ENCODE peak calls at places on chromosomes 12 and 14, in ten cellular contexts. One of them, this sample, is unnamed.

GRCh38 chr12:71503579-71504470 is 64.2 kb downstream of the LGR5 start:
- DNase-seq in K562: no peak
- DNase-seq in HCT116: no peak
- DNase-seq in IMR-90: no peak
- DNase-seq in PC-9: no peak
- DNase-seq in GM23338: no peak
- DNase-seq in A549: no peak
- DNase-seq in endothelial cell of umbilical vein: no peak
- DNase-seq in OCI-LY7: peak
- DNase-seq in mesenchymal stem cell: no peak
- DNase-seq in this sample: no peak

GRCh38 chr14:105059035-105059916 is 6.0 kb downstream of the GPR132 start:
- DNase-seq in K562: no peak
- DNase-seq in HCT116: no peak
- DNase-seq in IMR-90: no peak
- DNase-seq in PC-9: no peak
- DNase-seq in GM23338: peak
- DNase-seq in A549: no peak
- DNase-seq in endothelial cell of umbilical vein: no peak
- DNase-seq in OCI-LY7: no peak
- DNase-seq in mesenchymal stem cell: no peak
- DNase-seq in this sample: no peak

GRCh38 chr14:64410084-64410774 is 22.1 kb downstream of the MTHFD1 start:
- DNase-seq in K562: no peak
- DNase-seq in HCT116: no peak
- DNase-seq in IMR-90: peak
- DNase-seq in PC-9: peak
- DNase-seq in GM23338: peak
- DNase-seq in A549: no peak
- DNase-seq in endothelial cell of umbilical vein: no peak
- DNase-seq in OCI-LY7: no peak
- DNase-seq in mesenchymal stem cell: peak
- DNase-seq in this sample: no peak

GRCh38 chr14:86091811-86092210 is 561.9 kb downstream of the FLRT2 start:
- DNase-seq in K562: no peak
- DNase-seq in HCT116: no peak
- DNase-seq in IMR-90: peak
- DNase-seq in PC-9: no peak
- DNase-seq in GM23338: peak
- DNase-seq in A549: no peak
- DNase-seq in endothelial cell of umbilical vein: no peak
- DNase-seq in OCI-LY7: no peak
- DNase-seq in mesenchymal stem cell: no peak
- DNase-seq in this sample: no peak

GRCh38 chr12:48956279-48957140 is 777 bp downstream of the ARF3 start:
- DNase-seq in K562: peak
- DNase-seq in HCT116: peak
- DNase-seq in IMR-90: peak
- DNase-seq in PC-9: peak
- DNase-seq in GM23338: peak
- DNase-seq in A549: peak
- DNase-seq in endothelial cell of umbilical vein: peak
- DNase-seq in OCI-LY7: peak
- DNase-seq in mesenchymal stem cell: peak
- DNase-seq in this sample: peak

GRCh38 chr12:106342397-106343212 is 14.9 kb upstream of the POLR3B start:
- DNase-seq in K562: no peak
- DNase-seq in HCT116: no peak
- DNase-seq in IMR-90: peak
- DNase-seq in PC-9: peak
- DNase-seq in GM23338: no peak
- DNase-seq in A549: peak
- DNase-seq in endothelial cell of umbilical vein: peak
- DNase-seq in OCI-LY7: no peak
- DNase-seq in mesenchymal stem cell: peak
- DNase-seq in this sample: no peak

GRCh38 chr14:37591941-37592287 is 3.1 kb downstream of the FOXA1 start:
- DNase-seq in K562: no peak
- DNase-seq in HCT116: no peak
- DNase-seq in IMR-90: no peak
- DNase-seq in PC-9: peak
- DNase-seq in GM23338: no peak
- DNase-seq in A549: no peak
- DNase-seq in endothelial cell of umbilical vein: no peak
- DNase-seq in OCI-LY7: no peak
- DNase-seq in mesenchymal stem cell: peak
- DNase-seq in this sample: no peak

GRCh38 chr14:64645220-64645891 is 58.9 kb upstream of the PLEKHG3 start:
- DNase-seq in K562: no peak
- DNase-seq in HCT116: no peak
- DNase-seq in IMR-90: peak
- DNase-seq in PC-9: no peak
- DNase-seq in GM23338: peak
- DNase-seq in A549: no peak
- DNase-seq in endothelial cell of umbilical vein: peak
- DNase-seq in OCI-LY7: no peak
- DNase-seq in mesenchymal stem cell: peak
- DNase-seq in this sample: no peak

GRCh38 chr12:1593232-1594044 is 943 bp downstream of the FBXL14 start:
- DNase-seq in K562: no peak
- DNase-seq in HCT116: no peak
- DNase-seq in IMR-90: no peak
- DNase-seq in PC-9: peak
- DNase-seq in GM23338: peak
- DNase-seq in A549: no peak
- DNase-seq in endothelial cell of umbilical vein: peak
- DNase-seq in OCI-LY7: peak
- DNase-seq in mesenchymal stem cell: peak
- DNase-seq in this sample: peak

GRCh38 chr12:27198036-27198435 is 46.0 kb upstream of the STK38L start:
- DNase-seq in K562: no peak
- DNase-seq in HCT116: no peak
- DNase-seq in IMR-90: peak
- DNase-seq in PC-9: no peak
- DNase-seq in GM23338: peak
- DNase-seq in A549: no peak
- DNase-seq in endothelial cell of umbilical vein: no peak
- DNase-seq in OCI-LY7: no peak
- DNase-seq in mesenchymal stem cell: peak
- DNase-seq in this sample: no peak

GRCh38 chr14:24847568-24847967 is 202.4 kb downstream of the STXBP6 start:
- DNase-seq in K562: no peak
- DNase-seq in HCT116: no peak
- DNase-seq in IMR-90: no peak
- DNase-seq in PC-9: no peak
- DNase-seq in GM23338: no peak
- DNase-seq in A549: no peak
- DNase-seq in endothelial cell of umbilical vein: no peak
- DNase-seq in OCI-LY7: no peak
- DNase-seq in mesenchymal stem cell: no peak
- DNase-seq in this sample: no peak

GRCh38 chr14:81970307-81970706 is 436.7 kb upstream of the SEL1L start:
- DNase-seq in K562: no peak
- DNase-seq in HCT116: no peak
- DNase-seq in IMR-90: no peak
- DNase-seq in PC-9: no peak
- DNase-seq in GM23338: peak
- DNase-seq in A549: no peak
- DNase-seq in endothelial cell of umbilical vein: no peak
- DNase-seq in OCI-LY7: no peak
- DNase-seq in mesenchymal stem cell: no peak
- DNase-seq in this sample: no peak

GRCh38 chr14:63470877-63471565 is 72.2 kb downstream of the PPP2R5E start:
- DNase-seq in K562: no peak
- DNase-seq in HCT116: peak
- DNase-seq in IMR-90: peak
- DNase-seq in PC-9: peak
- DNase-seq in GM23338: no peak
- DNase-seq in A549: peak
- DNase-seq in endothelial cell of umbilical vein: peak
- DNase-seq in OCI-LY7: no peak
- DNase-seq in mesenchymal stem cell: peak
- DNase-seq in this sample: no peak

GRCh38 chr14:100384277-100384676 is 61.1 kb downstream of the SLC25A47 start:
- DNase-seq in K562: no peak
- DNase-seq in HCT116: no peak
- DNase-seq in IMR-90: no peak
- DNase-seq in PC-9: no peak
- DNase-seq in GM23338: no peak
- DNase-seq in A549: no peak
- DNase-seq in endothelial cell of umbilical vein: no peak
- DNase-seq in OCI-LY7: no peak
- DNase-seq in mesenchymal stem cell: no peak
- DNase-seq in this sample: no peak

GRCh38 chr12:64665506-64665905 is 55.2 kb downstream of the RASSF3 start:
- DNase-seq in K562: no peak
- DNase-seq in HCT116: no peak
- DNase-seq in IMR-90: no peak
- DNase-seq in PC-9: no peak
- DNase-seq in GM23338: peak
- DNase-seq in A549: no peak
- DNase-seq in endothelial cell of umbilical vein: peak
- DNase-seq in OCI-LY7: peak
- DNase-seq in mesenchymal stem cell: peak
- DNase-seq in this sample: no peak

GRCh38 chr12:52082988-52083637 is 3.6 kb downstream of the SMIM41 start:
- DNase-seq in K562: peak
- DNase-seq in HCT116: no peak
- DNase-seq in IMR-90: peak
- DNase-seq in PC-9: no peak
- DNase-seq in GM23338: peak
- DNase-seq in A549: peak
- DNase-seq in endothelial cell of umbilical vein: peak
- DNase-seq in OCI-LY7: peak
- DNase-seq in mesenchymal stem cell: peak
- DNase-seq in this sample: peak

GRCh38 chr12:98644433-98644711 is 216 bp downstream of the IKBIP start:
- DNase-seq in K562: peak
- DNase-seq in HCT116: peak
- DNase-seq in IMR-90: no peak
- DNase-seq in PC-9: no peak
- DNase-seq in GM23338: no peak
- DNase-seq in A549: no peak
- DNase-seq in endothelial cell of umbilical vein: no peak
- DNase-seq in OCI-LY7: no peak
- DNase-seq in mesenchymal stem cell: no peak
- DNase-seq in this sample: no peak

DNA sequence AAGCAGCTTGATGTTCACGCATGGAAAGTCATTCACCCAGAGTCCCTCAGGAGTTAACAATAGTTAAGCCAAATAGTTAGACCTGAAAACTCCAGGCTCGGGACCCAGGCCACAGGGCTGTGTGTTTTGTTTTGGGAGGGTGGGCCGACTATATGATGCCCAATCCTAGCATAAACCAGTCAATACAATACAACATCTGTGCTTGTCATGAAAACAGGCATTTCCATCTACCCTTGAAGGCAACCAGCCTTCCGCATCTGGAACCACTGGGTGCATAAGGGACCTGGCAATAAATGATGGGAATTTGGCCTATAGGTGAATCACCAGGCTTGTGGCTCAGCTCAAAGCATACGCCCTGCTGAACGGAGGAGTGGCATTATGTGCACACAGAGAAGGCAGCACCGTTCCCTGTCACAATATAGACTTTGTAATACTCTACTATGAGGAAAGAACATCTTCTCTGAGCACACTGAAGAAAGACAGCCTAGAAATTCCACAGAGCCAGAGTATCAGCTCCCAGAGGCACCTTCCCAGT is 91.0 kb upstream of the FOXN3 start:
- DNase-seq in K562: no peak
- DNase-seq in HCT116: peak
- DNase-seq in IMR-90: peak
- DNase-seq in PC-9: no peak
- DNase-seq in GM23338: no peak
- DNase-seq in A549: no peak
- DNase-seq in endothelial cell of umbilical vein: no peak
- DNase-seq in OCI-LY7: no peak
- DNase-seq in mesenchymal stem cell: peak
- DNase-seq in this sample: no peak
- H3K4me2 ChIP-seq in K562: no peak
- H3K4me2 ChIP-seq in HCT116: peak
- H3K4me2 ChIP-seq in IMR-90: peak
- H3K4me2 ChIP-seq in PC-9: no peak
- H3K4me2 ChIP-seq in GM23338: no peak
- H3K4me2 ChIP-seq in A549: peak
- H3K4me2 ChIP-seq in endothelial cell of umbilical vein: peak
- H3K4me2 ChIP-seq in OCI-LY7: no peak
- H3K4me2 ChIP-seq in mesenchymal stem cell: no peak
- H3K4me2 ChIP-seq in this sample: no peak

DNA sequence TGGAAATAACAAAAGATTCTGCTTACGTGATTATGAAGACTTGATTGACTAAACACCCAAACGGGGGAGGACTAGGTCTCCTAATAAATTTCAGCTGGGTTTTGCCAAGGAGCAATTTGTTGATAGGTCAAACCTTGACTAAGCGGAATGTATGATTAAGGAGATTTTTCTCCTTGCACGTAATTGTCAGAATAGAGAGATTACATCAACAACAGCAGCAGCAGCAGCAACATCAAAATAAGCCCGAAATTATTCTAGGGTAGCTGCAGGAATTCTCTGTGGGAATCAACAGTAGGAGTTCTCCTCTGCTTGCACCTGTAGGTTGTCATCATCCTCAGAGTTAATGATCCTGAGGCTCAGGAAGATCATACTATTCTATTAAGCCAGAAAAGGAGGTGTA is 10.2 kb downstream of the ELK3 start:
- DNase-seq in K562: no peak
- DNase-seq in HCT116: no peak
- DNase-seq in IMR-90: no peak
- DNase-seq in PC-9: no peak
- DNase-seq in GM23338: no peak
- DNase-seq in A549: no peak
- DNase-seq in endothelial cell of umbilical vein: peak
- DNase-seq in OCI-LY7: no peak
- DNase-seq in mesenchymal stem cell: no peak
- DNase-seq in this sample: no peak
- H3K4me2 ChIP-seq in K562: no peak
- H3K4me2 ChIP-seq in HCT116: no peak
- H3K4me2 ChIP-seq in IMR-90: no peak
- H3K4me2 ChIP-seq in PC-9: no peak
- H3K4me2 ChIP-seq in GM23338: no peak
- H3K4me2 ChIP-seq in A549: no peak
- H3K4me2 ChIP-seq in endothelial cell of umbilical vein: peak
- H3K4me2 ChIP-seq in OCI-LY7: no peak
- H3K4me2 ChIP-seq in mesenchymal stem cell: no peak
- H3K4me2 ChIP-seq in this sample: no peak

GRCh38 chr12:131458048-131458374 is 252.9 kb upstream of the SFSWAP start:
- DNase-seq in K562: no peak
- DNase-seq in HCT116: no peak
- DNase-seq in IMR-90: no peak
- DNase-seq in PC-9: no peak
- DNase-seq in GM23338: no peak
- DNase-seq in A549: no peak
- DNase-seq in endothelial cell of umbilical vein: no peak
- DNase-seq in OCI-LY7: no peak
- DNase-seq in mesenchymal stem cell: no peak
- DNase-seq in this sample: no peak
- H3K4me2 ChIP-seq in K562: no peak
- H3K4me2 ChIP-seq in HCT116: no peak
- H3K4me2 ChIP-seq in IMR-90: no peak
- H3K4me2 ChIP-seq in PC-9: no peak
- H3K4me2 ChIP-seq in GM23338: no peak
- H3K4me2 ChIP-seq in A549: no peak
- H3K4me2 ChIP-seq in endothelial cell of umbilical vein: no peak
- H3K4me2 ChIP-seq in OCI-LY7: no peak
- H3K4me2 ChIP-seq in mesenchymal stem cell: no peak
- H3K4me2 ChIP-seq in this sample: no peak

GRCh38 chr12:3999904-4000303 is 126.7 kb upstream of the PARP11 start:
- DNase-seq in K562: no peak
- DNase-seq in HCT116: no peak
- DNase-seq in IMR-90: no peak
- DNase-seq in PC-9: no peak
- DNase-seq in GM23338: no peak
- DNase-seq in A549: no peak
- DNase-seq in endothelial cell of umbilical vein: no peak
- DNase-seq in OCI-LY7: no peak
- DNase-seq in mesenchymal stem cell: no peak
- DNase-seq in this sample: no peak
- H3K4me2 ChIP-seq in K562: no peak
- H3K4me2 ChIP-seq in HCT116: no peak
- H3K4me2 ChIP-seq in IMR-90: no peak
- H3K4me2 ChIP-seq in PC-9: no peak
- H3K4me2 ChIP-seq in GM23338: no peak
- H3K4me2 ChIP-seq in A549: no peak
- H3K4me2 ChIP-seq in endothelial cell of umbilical vein: no peak
- H3K4me2 ChIP-seq in OCI-LY7: no peak
- H3K4me2 ChIP-seq in mesenchymal stem cell: no peak
- H3K4me2 ChIP-seq in this sample: no peak

This sample was measured in DND-41.